ENCODE peak calls at places on chromosomes 11 and 22, in six cellular contexts. E is Peyer's patch, M is H1, G is IMR-90, F is heart left ventricle, X is right lobe of liver. Q is an unnamed sample.

GRCh38 chr22:36075230-36075629 is 46.6 kb upstream of the RBFOX2 start:
- DNase-seq in E (no peak), M (no peak), G (no peak), F (no peak), X (no peak), Q (no peak)

GRCh38 chr11:131767421-131767820 is 397.0 kb downstream of the NTM start:
- DNase-seq in E (no peak), M (no peak), G (peak; percentile 74), F (no peak), X (no peak), Q (no peak)

GRCh38 chr11:646214-646613 is 9.1 kb downstream of the DRD4 start:
- DNase-seq in E (no peak), M (no peak), G (no peak), F (peak; percentile 17), X (no peak), Q (no peak)

GRCh38 chr22:39144101-39144815 is 8.2 kb downstream of the CBX7 start:
- DNase-seq in E (peak; percentile 61), M (no peak), G (peak; percentile 30), F (no peak), X (peak; percentile 68), Q (peak; percentile 90)

GRCh38 chr11:63738720-63739360 is 29.7 kb downstream of the ZFTA start:
- DNase-seq in E (peak; percentile 81), M (peak; percentile 84), G (peak; percentile 84), F (peak; percentile 60), X (no peak), Q (no peak)

GRCh38 chr11:132177106-132177505 is 806.7 kb downstream of the NTM start:
- DNase-seq in E (no peak), M (no peak), G (peak; percentile 70), F (no peak), X (no peak), Q (no peak)

GRCh38 chr11:45411221-45411946 is 125.2 kb upstream of the SYT13 start:
- DNase-seq in E (no peak), M (no peak), G (peak; percentile 25), F (no peak), X (no peak), Q (no peak)

GRCh38 chr11:116310215-116310614 is 462.6 kb downstream of the BUD13 start:
- DNase-seq in E (no peak), M (no peak), G (peak; percentile 2), F (no peak), X (no peak), Q (no peak)

GRCh38 chr11:93729129-93729616 is 12.1 kb downstream of the TAF1D start:
- DNase-seq in E (no peak), M (no peak), G (no peak), F (no peak), X (no peak), Q (no peak)

GRCh38 chr11:93732237-93732892 is 8.9 kb downstream of the TAF1D start:
- DNase-seq in E (no peak), M (no peak), G (no peak), F (no peak), X (no peak), Q (no peak)

GRCh38 chr11:93728792-93729128 is 12.5 kb downstream of the TAF1D start:
- DNase-seq in E (no peak), M (no peak), G (no peak), F (no peak), X (no peak), Q (no peak)

GRCh38 chr11:93727985-93728791 is 13.1 kb downstream of the TAF1D start:
- DNase-seq in E (no peak), M (no peak), G (peak; percentile 54), F (no peak), X (no peak), Q (no peak)

GRCh38 chr11:93730108-93731107 is 10.9 kb downstream of the TAF1D start:
- DNase-seq in E (no peak), M (no peak), G (no peak), F (no peak), X (no peak), Q (no peak)
- H3K36me3 ChIP-seq in E (peaks cover 98% of the 10 kb centered on the region), M (peaks cover 62% of the 10 kb centered on the region), G (peaks cover 38% of the 10 kb centered on the region), F (peaks cover 100% of the 10 kb centered on the region), X (peaks cover 9% of the 10 kb centered on the region), Q (peaks cover 100% of the 10 kb centered on the region)

GRCh38 chr11:67999201-67999629 is 4.7 kb downstream of the UNC93B1 start:
- DNase-seq in E (no peak), M (no peak), G (no peak), F (no peak), X (no peak), Q (no peak)
- TF ChIP-seq POLR2A in E (no peak), M (no peak), G (no peak), F (no peak), X (no peak), Q (no peak)

GRCh38 chr11:114257621-114258558 is 38.3 kb upstream of the NNMT start:
- DNase-seq in E (no peak), M (peak; percentile 60), G (no peak), F (peak; percentile 69), X (peak; percentile 80), Q (peak; percentile 82)
- H3K4me3 ChIP-seq in E (no peak overlapping the region), M (no peak overlapping the region), G (no peak overlapping the region), F (peak overlapping the region; percentile 5), X (no peak overlapping the region), Q (no peak overlapping the region)

DNA sequence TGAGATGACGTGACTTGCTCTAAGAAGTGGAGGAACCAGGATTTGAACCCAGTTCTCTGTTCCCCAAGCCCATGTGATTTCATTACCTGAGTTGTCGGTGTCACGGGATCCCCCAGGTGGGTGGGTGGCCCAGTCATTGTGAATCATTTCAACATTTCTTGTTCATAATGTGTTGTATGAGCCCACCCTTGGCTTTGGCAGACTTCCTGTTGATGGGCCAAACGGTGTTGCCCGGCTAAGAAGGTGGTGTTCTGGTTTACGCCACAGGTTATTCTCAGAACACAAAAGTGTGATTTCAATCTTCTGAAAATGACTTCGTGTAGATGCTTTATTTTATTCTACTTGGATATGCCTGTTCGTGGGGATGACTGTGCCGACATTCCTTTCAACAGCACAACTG is 21.6 kb upstream of the ST14 start:
- DNase-seq in E (no peak), M (no peak), G (no peak), F (no peak), X (no peak), Q (no peak)
- H3K36me3 ChIP-seq in E (peaks cover 77% of the 10 kb centered on the region), M (peaks cover 37% of the 10 kb centered on the region), G (peaks cover 48% of the 10 kb centered on the region), F (peaks cover 74% of the 10 kb centered on the region), X (no peaks in the 10 kb centered on the region), Q (peaks cover 54% of the 10 kb centered on the region)

GRCh38 chr11:120222916-120223315 is 12.1 kb downstream of the OAF start:
- DNase-seq in E (no peak), M (no peak), G (no peak), F (no peak), X (no peak), Q (peak; percentile 67)

GRCh38 chr11:120223793-120224192 is 13.0 kb downstream of the OAF start:
- DNase-seq in E (no peak), M (no peak), G (no peak), F (no peak), X (no peak), Q (peak; percentile 22)

GRCh38 chr11:120224872-120225371 is 14.1 kb downstream of the OAF start:
- DNase-seq in E (no peak), M (no peak), G (no peak), F (peak; percentile 71), X (no peak), Q (peak; percentile 83)

GRCh38 chr11:120225372-120225909 is 14.5 kb upstream of the POU2F3 start:
- DNase-seq in E (no peak), M (no peak), G (no peak), F (no peak), X (no peak), Q (peak; percentile 79)

GRCh38 chr11:120224386-120224785 is 13.6 kb downstream of the OAF start:
- DNase-seq in E (no peak), M (no peak), G (no peak), F (no peak), X (no peak), Q (peak; percentile 46)
- TF ChIP-seq POLR2A in E (no peak), M (no peak), G (no peak), F (no peak), X (no peak), Q (no peak)

Q was measured in spleen.